ENCODE peak calls at places on chromosomes 11 and 22, in ten cellular contexts. K is cardiac fibroblast, X is thoracic aorta, C is prostate gland, F is mucosa of descending colon, A is HepG2, Q is neural progenitor cell, S is cardiac muscle cell, Y is progenitor cell of endocrine pancreas, P is HL-60. O is an unnamed sample.

GRCh38 chr11:36057372-36058045 is 113.6 kb downstream of the LDLRAD3 start:
- DNase-seq in K (peak; percentile 96), X (no peak), C (no peak), F (no peak), A (no peak), Q (no peak), S (peak; percentile 98), Y (no peak), P (no peak), O (no peak)

GRCh38 chr11:121930004-121930965 is 185.7 kb downstream of the BLID start:
- DNase-seq in K (peak; percentile 12), X (no peak), C (no peak), F (no peak), A (no peak), Q (peak; percentile 4), S (peak; percentile 42), Y (no peak), P (no peak), O (no peak)

GRCh38 chr11:117625237-117625636 is 171.8 kb downstream of the DSCAML1 start:
- DNase-seq in K (peak; percentile 11), X (no peak), C (no peak), F (no peak), A (no peak), Q (no peak), S (no peak), Y (no peak), P (no peak), O (no peak)

GRCh38 chr11:45208135-45208534 is 61.7 kb downstream of the PRDM11 start:
- DNase-seq in K (no peak), X (no peak), C (peak; percentile 36), F (no peak), A (no peak), Q (no peak), S (no peak), Y (no peak), P (no peak), O (no peak)

GRCh38 chr11:12077535-12078280 is 32.7 kb upstream of the MICAL2 start:
- DNase-seq in K (peak; percentile 64), X (no peak), C (no peak), F (no peak), A (no peak), Q (no peak), S (no peak), Y (no peak), P (no peak), O (no peak)

GRCh38 chr11:14642453-14642852 is 1.2 kb upstream of the PDE3B start:
- DNase-seq in K (no peak), X (no peak), C (no peak), F (no peak), A (no peak), Q (no peak), S (no peak), Y (no peak), P (no peak), O (no peak)

GRCh38 chr22:29004647-29005371 is 56.8 kb downstream of the C22orf31 start:
- DNase-seq in K (no peak), X (no peak), C (peak; percentile 73), F (peak; percentile 74), A (peak; percentile 90), Q (peak; percentile 94), S (no peak), Y (peak; percentile 14), P (no peak), O (no peak)

GRCh38 chr11:69220581-69221051 is 64.9 kb downstream of the SMIM38 start:
- DNase-seq in K (no peak), X (no peak), C (peak; percentile 71), F (no peak), A (no peak), Q (no peak), S (no peak), Y (no peak), P (no peak), O (peak; percentile 15)

GRCh38 chr11:92967178-92967577 is 2.3 kb upstream of the MTNR1B start:
- DNase-seq in K (no peak), X (no peak), C (no peak), F (no peak), A (no peak), Q (no peak), S (no peak), Y (no peak), P (no peak), O (no peak)

GRCh38 chr11:92972248-92972647 is 2.8 kb downstream of the MTNR1B start:
- DNase-seq in K (no peak), X (no peak), C (no peak), F (no peak), A (no peak), Q (no peak), S (no peak), Y (no peak), P (no peak), O (no peak)

GRCh38 chr11:92965196-92965595 is 4.3 kb upstream of the MTNR1B start:
- DNase-seq in K (no peak), X (no peak), C (no peak), F (no peak), A (no peak), Q (no peak), S (no peak), Y (no peak), P (no peak), O (no peak)

GRCh38 chr11:92969293-92969633 is 188 bp upstream of the MTNR1B start:
- DNase-seq in K (no peak), X (no peak), C (no peak), F (no peak), A (no peak), Q (no peak), S (no peak), Y (no peak), P (no peak), O (no peak)

GRCh38 chr11:92969634-92970347 is at the start of gene MTNR1B:
- DNase-seq in K (no peak), X (no peak), C (no peak), F (no peak), A (no peak), Q (peak; percentile 39), S (no peak), Y (no peak), P (no peak), O (no peak)
- TF ChIP-seq CTCF in K (no peak), X (no peak), C (no peak), F (no peak), A (no peak), Q (no peak), S (no peak), Y (no peak), P (no peak), O (no peak)

DNA sequence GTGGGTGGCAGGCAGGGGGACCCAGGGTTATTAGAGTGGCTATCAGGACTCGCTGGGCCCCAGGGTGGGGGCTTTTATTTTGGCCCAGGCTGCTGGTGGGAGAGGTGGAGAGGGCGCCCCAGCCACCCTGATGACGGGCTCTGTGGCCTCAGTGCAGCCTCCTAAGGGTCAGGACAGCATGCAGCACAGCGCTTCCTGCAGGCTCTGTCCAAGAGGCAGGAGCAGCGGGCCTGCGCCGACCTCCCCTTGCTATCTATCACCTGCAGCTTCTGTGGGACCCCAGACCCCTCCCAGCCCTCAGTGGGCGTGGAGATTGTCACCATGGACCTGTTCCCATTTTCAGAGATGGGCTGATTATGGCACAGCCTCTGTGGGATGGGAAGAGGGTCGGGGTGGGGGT is 54.3 kb upstream of the PPARA start:
- DNase-seq in K (no peak), X (no peak), C (no peak), F (no peak), A (no peak), Q (no peak), S (no peak), Y (no peak), P (no peak), O (no peak)
- TF ChIP-seq CTCF in K (no peak), X (no peak), C (no peak), F (no peak), A (no peak), Q (no peak), S (no peak), Y (no peak), P (no peak), O (no peak)

GRCh38 chr11:94599510-94599909 is 32.3 kb downstream of the PIWIL4 start:
- DNase-seq in K (no peak), X (no peak), C (no peak), F (no peak), A (no peak), Q (no peak), S (no peak), Y (no peak), P (no peak), O (no peak)

GRCh38 chr11:94597896-94598295 is 30.7 kb downstream of the PIWIL4 start:
- DNase-seq in K (peak; percentile 36), X (no peak), C (no peak), F (no peak), A (peak; percentile 12), Q (peak; percentile 21), S (peak; percentile 38), Y (no peak), P (peak; percentile 48), O (no peak)

GRCh38 chr11:94603587-94603986 is 36.4 kb downstream of the PIWIL4 start:
- DNase-seq in K (no peak), X (no peak), C (no peak), F (no peak), A (no peak), Q (no peak), S (no peak), Y (no peak), P (no peak), O (no peak)

GRCh38 chr11:94604496-94604895 is 37.3 kb downstream of the PIWIL4 start:
- DNase-seq in K (no peak), X (no peak), C (no peak), F (no peak), A (no peak), Q (no peak), S (no peak), Y (no peak), P (no peak), O (no peak)

DNA sequence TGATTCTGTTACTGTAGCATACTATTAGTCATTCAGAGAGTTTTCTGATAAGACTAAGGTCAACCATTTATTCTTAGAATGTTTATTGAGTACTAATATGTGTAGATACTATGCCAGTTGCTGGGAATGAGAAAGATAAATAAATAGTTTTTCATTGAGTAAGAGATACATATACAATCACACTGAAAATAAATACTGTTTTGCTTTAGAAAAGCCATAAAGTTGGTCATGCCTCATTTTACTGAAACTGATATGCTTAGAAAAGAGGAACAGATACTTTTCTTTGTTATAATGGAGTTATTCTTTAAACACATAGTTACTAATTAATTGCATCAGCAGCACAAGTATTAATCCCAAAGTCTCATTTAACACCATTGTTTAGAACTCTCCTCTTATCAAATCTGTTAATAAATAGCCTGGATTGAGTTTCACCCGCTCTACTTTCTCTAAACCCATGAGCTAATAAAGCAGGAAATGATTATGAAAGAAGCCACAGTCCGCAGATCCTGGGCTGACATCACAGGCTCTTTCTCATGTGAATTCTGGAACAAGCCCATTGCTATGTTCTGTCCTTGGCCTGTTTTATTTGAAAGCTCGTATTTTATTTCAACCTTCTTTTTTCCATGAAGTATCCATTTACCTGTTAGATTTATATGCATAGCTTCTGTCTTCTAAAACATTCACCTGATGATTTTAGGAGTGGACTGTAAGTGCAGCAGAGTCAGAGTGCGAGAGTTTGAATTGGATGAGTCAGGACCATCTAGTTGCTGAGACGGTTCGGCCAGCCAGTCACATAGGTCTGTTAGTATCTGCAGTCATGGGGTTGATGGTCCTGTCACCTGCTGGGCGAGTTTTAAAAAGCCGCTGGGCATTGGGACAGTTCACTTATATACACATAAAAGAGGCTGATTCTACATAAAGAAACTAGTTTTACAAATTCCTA is 35.5 kb downstream of the PIWIL4 start:
- DNase-seq in K (peak; percentile 86), X (no peak), C (peak; percentile 55), F (peak; percentile 65), A (peak; percentile 66), Q (no peak), S (peak; percentile 83), Y (no peak), P (peak; percentile 63), O (no peak)
- TF ChIP-seq CTCF in K (peak; percentile 52), X (no peak), C (peak; percentile 41), F (no peak), A (peak; percentile 73), Q (no peak), S (peak; percentile 57), Y (no peak), P (no peak), O (no peak)

GRCh38 chr22:41857160-41857859 is 24.4 kb downstream of the SREBF2 start:
- DNase-seq in K (peak; percentile 75), X (no peak), C (peak; percentile 29), F (no peak), A (peak; percentile 38), Q (peak; percentile 70), S (peak; percentile 60), Y (no peak), P (peak; percentile 80), O (no peak)

GRCh38 chr22:41862160-41862529 is 29.2 kb downstream of the SREBF2 start:
- DNase-seq in K (peak; percentile 22), X (no peak), C (no peak), F (no peak), A (peak; percentile 39), Q (no peak), S (peak; percentile 32), Y (no peak), P (peak; percentile 74), O (no peak)

GRCh38 chr22:41856484-41856883 is 23.6 kb downstream of the SREBF2 start:
- DNase-seq in K (no peak), X (no peak), C (no peak), F (no peak), A (no peak), Q (no peak), S (no peak), Y (no peak), P (no peak), O (no peak)

GRCh38 chr22:41862530-41863266 is 29.8 kb downstream of the SREBF2 start:
- DNase-seq in K (no peak), X (no peak), C (no peak), F (no peak), A (no peak), Q (no peak), S (no peak), Y (no peak), P (no peak), O (no peak)

DNA sequence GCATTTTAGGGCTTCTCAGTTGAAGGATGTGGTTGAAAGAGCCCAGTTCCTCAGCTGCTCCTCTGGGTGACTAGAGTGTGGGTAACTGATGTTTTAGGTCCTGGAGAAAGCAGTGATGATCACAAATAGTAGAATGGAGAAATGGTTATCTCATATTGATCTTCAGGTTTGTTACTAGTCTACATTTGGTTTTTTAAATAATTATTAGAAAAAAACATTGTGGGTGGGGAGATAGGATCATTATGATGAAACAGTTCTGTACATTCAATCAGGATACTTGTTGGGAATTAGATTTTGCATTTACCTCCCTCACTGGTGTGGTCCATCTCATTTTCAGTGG is 24.9 kb downstream of the SREBF2 start:
- DNase-seq in K (no peak), X (no peak), C (no peak), F (no peak), A (no peak), Q (no peak), S (no peak), Y (no peak), P (no peak), O (no peak)
- TF ChIP-seq CTCF in K (no peak), X (no peak), C (no peak), F (no peak), A (no peak), Q (no peak), S (no peak), Y (no peak), P (no peak), O (no peak)

O was measured in omental fat pad.